ENCODE peak calls at places on chromosomes 1 and 21, in six cellular contexts. F, W, P, G, I and Z are unnamed samples.

GRCh38 chr1:119220980-119221379 is 80.5 kb upstream of the WARS2 start:
- DNase-seq in F (peak), W (no peak), P (peak), G (no peak), I (no peak), Z (no peak)

GRCh38 chr1:56780832-56781231 is 38.4 kb downstream of the FYB2 start:
- DNase-seq in F (no peak), W (peak), P (no peak), G (no peak), I (no peak), Z (no peak)

GRCh38 chr1:149888160-149888998 is 11.0 kb upstream of the BOLA1 start:
- DNase-seq in F (peak), W (peak), P (peak), G (peak), I (peak), Z (no peak)

GRCh38 chr1:938088-938683 is 14.5 kb downstream of the SAMD11 start:
- DNase-seq in F (no peak), W (peak), P (peak), G (no peak), I (no peak), Z (no peak)

GRCh38 chr1:201363455-201363854 is 14.0 kb downstream of the TNNT2 start:
- DNase-seq in F (no peak), W (no peak), P (no peak), G (no peak), I (no peak), Z (no peak)

GRCh38 chr1:17067465-17068245 is 13.8 kb upstream of the SDHB start:
- DNase-seq in F (no peak), W (no peak), P (no peak), G (no peak), I (no peak), Z (no peak)

GRCh38 chr1:92754000-92754787 is 30.7 kb downstream of the EVI5 start:
- DNase-seq in F (peak), W (peak), P (peak), G (peak), I (no peak), Z (no peak)

GRCh38 chr1:181127898-181128453 is 39.5 kb downstream of the IER5 start:
- DNase-seq in F (peak), W (no peak), P (peak), G (no peak), I (no peak), Z (no peak)

GRCh38 chr21:24658016-24658415 is 949.3 kb downstream of the MRPL39 start:
- DNase-seq in F (no peak), W (no peak), P (peak), G (no peak), I (no peak), Z (peak)

GRCh38 chr1:2300851-2301606 is 72.9 kb downstream of the SKI start:
- DNase-seq in F (no peak), W (no peak), P (peak), G (no peak), I (peak), Z (no peak)

GRCh38 chr1:13751458-13751871 is 51.5 kb downstream of the PRDM2 start:
- DNase-seq in F (no peak), W (peak), P (no peak), G (no peak), I (no peak), Z (no peak)

GRCh38 chr1:33443705-33444180 is 12.8 kb upstream of the PHC2 start:
- DNase-seq in F (peak), W (no peak), P (no peak), G (no peak), I (no peak), Z (no peak)

GRCh38 chr1:178727014-178727895 is 2.2 kb downstream of the RALGPS2 start:
- DNase-seq in F (peak), W (peak), P (peak), G (no peak), I (no peak), Z (no peak)